ENCODE peak calls at places on chromosome 13, in five cellular contexts. U is germinal center, N is T-helper 1 cell, T is AG09319, G is body of pancreas. S is an unnamed sample.

GRCh38 chr13:50401721-50402510 is 386.7 kb downstream of the KCNRG start:
- DNase-seq in N (no peak), U (no peak), T (no peak), G (no peak), S (peak)

GRCh38 chr13:111916201-111916600 is 150.7 kb upstream of the SOX1 start:
- DNase-seq in T (no peak), U (no peak), G (no peak), N (no peak), S (no peak)

GRCh38 chr13:82076421-82076820 is 1735.5 kb upstream of the SPRY2 start:
- DNase-seq in T (no peak), U (no peak), G (no peak), N (no peak), S (no peak)

GRCh38 chr13:62014299-62014698 is 598.6 kb upstream of the PCDH20 start:
- DNase-seq in G (no peak), T (no peak), U (no peak), N (no peak), S (no peak)

GRCh38 chr13:98839826-98840769 is 87.6 kb upstream of the SLC15A1 start:
- DNase-seq in T (no peak), N (no peak), G (peak), U (peak), S (no peak)

GRCh38 chr13:97067342-97067895 is 73.1 kb upstream of the OXGR1 start:
- DNase-seq in G (no peak), N (no peak), T (no peak), U (no peak), S (no peak)

GRCh38 chr13:44874886-44875630 is 114.2 kb downstream of the NUFIP1 start:
- DNase-seq in N (no peak), T (no peak), G (no peak), U (no peak), S (no peak)

GRCh38 chr13:98998831-98999634 is 21.2 kb upstream of the DOCK9 start:
- DNase-seq in U (no peak), G (no peak), N (no peak), T (no peak), S (no peak)

GRCh38 chr13:27012482-27013197 is 159.0 kb downstream of the USP12 start:
- DNase-seq in N (no peak), T (no peak), G (no peak), U (no peak), S (peak)

GRCh38 chr13:33367931-33368330 is 82.4 kb upstream of the STARD13 start:
- DNase-seq in N (no peak), G (no peak), U (no peak), T (no peak), S (no peak)

GRCh38 chr13:113726961-113727411 is 32.0 kb upstream of the TMEM255B start:
- DNase-seq in G (peak), U (no peak), N (no peak), T (no peak), S (no peak)

GRCh38 chr13:99982021-99982740 is 597 bp downstream of the ZIC2 start:
- DNase-seq in T (no peak), U (no peak), G (no peak), N (no peak), S (no peak)

GRCh38 chr13:40933508-40933907 is 85.6 kb downstream of the ELF1 start:
- DNase-seq in U (peak), T (no peak), N (no peak), G (no peak), S (no peak)

GRCh38 chr13:25501231-25501630 is 129.5 kb downstream of the ATP8A2 start:
- DNase-seq in U (no peak), G (no peak), T (no peak), N (no peak), S (no peak)

GRCh38 chr13:42836930-42837329 is 55.5 kb downstream of the FAM216B start:
- DNase-seq in N (no peak), T (peak), U (no peak), G (peak), S (peak)

GRCh38 chr13:99468971-99469545 is 32.2 kb upstream of the TM9SF2 start:
- DNase-seq in U (no peak), N (no peak), G (no peak), T (no peak), S (no peak)

GRCh38 chr13:50081106-50081898 is 66.1 kb downstream of the KCNRG start:
- DNase-seq in G (peak), U (peak), N (peak), T (no peak), S (no peak)

GRCh38 chr13:51255556-51255955 is 33.4 kb downstream of the FAM124A start:
- DNase-seq in T (no peak), N (no peak), G (no peak), U (no peak), S (no peak)

GRCh38 chr13:114230117-114230516 is 4.6 kb upstream of the CDC16 start:
- DNase-seq in U (no peak), N (no peak), T (no peak), G (no peak), S (peak)

GRCh38 chr13:39273953-39274352 is 235.7 kb downstream of the NHLRC3 start:
- DNase-seq in T (no peak), U (no peak), N (no peak), G (peak), S (peak)

GRCh38 chr13:40624338-40624737 is 42.1 kb downstream of the FOXO1 start:
- DNase-seq in T (no peak), N (no peak), U (no peak), G (no peak), S (no peak)

GRCh38 chr13:41345921-41346589 is 35.0 kb downstream of the NAA16 start:
- DNase-seq in U (no peak), T (no peak), N (no peak), G (no peak), S (no peak)

GRCh38 chr13:91162180-91162579 is 185.3 kb upstream of the MIR17HG start:
- DNase-seq in N (no peak), T (no peak), G (no peak), U (no peak), S (no peak)

GRCh38 chr13:21676611-21677021 is 5.7 kb downstream of the FGF9 start:
- DNase-seq in N (no peak), U (no peak), T (no peak), G (peak), S (no peak)

GRCh38 chr13:108594153-108594552 is 35.3 kb upstream of the MYO16 start:
- DNase-seq in U (no peak), N (no peak), G (no peak), T (no peak), S (no peak)

GRCh38 chr13:21405309-21405708 is 53.8 kb downstream of the ZDHHC20 start:
- DNase-seq in G (no peak), N (no peak), U (no peak), T (no peak), S (no peak)

GRCh38 chr13:49220035-49220855 is at the start of gene MLNR:
- DNase-seq in N (peak), T (no peak), G (peak), U (peak), S (no peak)

GRCh38 chr13:20550799-20551198 is 16.2 kb upstream of the IFT88 start:
- DNase-seq in G (no peak), T (no peak), U (no peak), N (no peak), S (no peak)

GRCh38 chr13:80553041-80553440 is 212.1 kb upstream of the SPRY2 start:
- DNase-seq in T (no peak), N (no peak), U (no peak), G (no peak), S (no peak)

GRCh38 chr13:25885418-25885817 is 166.4 kb downstream of the SHISA2 start:
- DNase-seq in T (no peak), U (no peak), N (no peak), G (no peak), S (no peak)

S was measured in skeletal muscle cell.